ENCODE peak calls at places on chromosomes 12 and 14, in five cellular contexts. One of them, this sample, is unnamed.

GRCh38 chr12:22029991-22030390 is 16.0 kb upstream of the CMAS start:
- DNase-seq in mesenchymal stem cell: no peak
- DNase-seq in neuronal stem cell: no peak
- DNase-seq in IMR-90: no peak
- DNase-seq in mesendoderm: no peak
- DNase-seq in this sample: no peak

GRCh38 chr12:52200086-52200782 is 8.4 kb upstream of the KRT80 start:
- DNase-seq in mesenchymal stem cell: no peak
- DNase-seq in IMR-90: no peak
- DNase-seq in mesendoderm: peak
- DNase-seq in neuronal stem cell: no peak
- DNase-seq in this sample: no peak

GRCh38 chr14:94390372-94391086 is 2.1 kb upstream of the SERPINA1 start:
- DNase-seq in mesenchymal stem cell: no peak
- DNase-seq in mesendoderm: no peak
- DNase-seq in neuronal stem cell: no peak
- DNase-seq in IMR-90: no peak
- DNase-seq in this sample: no peak

GRCh38 chr14:105797546-105797945 is 271.2 kb downstream of the TMEM121 start:
- DNase-seq in mesenchymal stem cell: no peak
- DNase-seq in neuronal stem cell: no peak
- DNase-seq in mesendoderm: no peak
- DNase-seq in IMR-90: no peak
- DNase-seq in this sample: no peak

GRCh38 chr12:89353823-89354629 is 1.7 kb upstream of the DUSP6 start:
- DNase-seq in neuronal stem cell: peak
- DNase-seq in IMR-90: peak
- DNase-seq in mesendoderm: peak
- DNase-seq in mesenchymal stem cell: peak
- DNase-seq in this sample: peak

GRCh38 chr12:38919191-38919590 is 13.8 kb upstream of the CPNE8 start:
- DNase-seq in neuronal stem cell: no peak
- DNase-seq in mesenchymal stem cell: no peak
- DNase-seq in IMR-90: no peak
- DNase-seq in mesendoderm: no peak
- DNase-seq in this sample: no peak

GRCh38 chr14:89237923-89238529 is 179.0 kb downstream of the FOXN3 start:
- DNase-seq in neuronal stem cell: no peak
- DNase-seq in mesenchymal stem cell: no peak
- DNase-seq in mesendoderm: peak
- DNase-seq in IMR-90: peak
- DNase-seq in this sample: no peak

GRCh38 chr12:8698132-8698829 is 490 bp downstream of the RIMKLB start:
- DNase-seq in mesenchymal stem cell: peak
- DNase-seq in mesendoderm: peak
- DNase-seq in IMR-90: peak
- DNase-seq in neuronal stem cell: peak
- DNase-seq in this sample: no peak

GRCh38 chr12:68106160-68106559 is 53.4 kb downstream of the IFNG start:
- DNase-seq in mesendoderm: no peak
- DNase-seq in mesenchymal stem cell: peak
- DNase-seq in neuronal stem cell: no peak
- DNase-seq in IMR-90: no peak
- DNase-seq in this sample: no peak

GRCh38 chr14:104359301-104359968 is 220.1 kb upstream of the C14orf180 start:
- DNase-seq in mesenchymal stem cell: no peak
- DNase-seq in mesendoderm: no peak
- DNase-seq in neuronal stem cell: no peak
- DNase-seq in IMR-90: no peak
- DNase-seq in this sample: no peak

GRCh38 chr12:53427905-53428594 is 4.4 kb downstream of the AMHR2 start:
- DNase-seq in mesendoderm: no peak
- DNase-seq in mesenchymal stem cell: peak
- DNase-seq in IMR-90: peak
- DNase-seq in neuronal stem cell: no peak
- DNase-seq in this sample: no peak

GRCh38 chr14:89378119-89378518 is 38.9 kb downstream of the FOXN3 start:
- DNase-seq in mesenchymal stem cell: peak
- DNase-seq in mesendoderm: no peak
- DNase-seq in IMR-90: peak
- DNase-seq in neuronal stem cell: no peak
- DNase-seq in this sample: no peak

GRCh38 chr12:90085491-90086274 is 377.0 kb upstream of the ATP2B1 start:
- DNase-seq in mesenchymal stem cell: peak
- DNase-seq in neuronal stem cell: no peak
- DNase-seq in mesendoderm: no peak
- DNase-seq in IMR-90: peak
- DNase-seq in this sample: no peak

GRCh38 chr12:74337951-74338350 is 199.7 kb upstream of the ATXN7L3B start:
- DNase-seq in mesenchymal stem cell: peak
- DNase-seq in mesendoderm: no peak
- DNase-seq in neuronal stem cell: no peak
- DNase-seq in IMR-90: peak
- DNase-seq in this sample: no peak

GRCh38 chr12:31658743-31659086 is 773 bp upstream of the ETFBKMT start:
- DNase-seq in neuronal stem cell: no peak
- DNase-seq in mesendoderm: no peak
- DNase-seq in mesenchymal stem cell: no peak
- DNase-seq in IMR-90: no peak
- DNase-seq in this sample: no peak

GRCh38 chr14:101781240-101782061 is 19.9 kb downstream of the PPP2R5C start:
- DNase-seq in IMR-90: no peak
- DNase-seq in neuronal stem cell: no peak
- DNase-seq in mesendoderm: peak
- DNase-seq in mesenchymal stem cell: peak
- DNase-seq in this sample: peak

GRCh38 chr14:105141486-105142281 is 26.9 kb downstream of the JAG2 start:
- DNase-seq in neuronal stem cell: no peak
- DNase-seq in mesenchymal stem cell: no peak
- DNase-seq in mesendoderm: no peak
- DNase-seq in IMR-90: no peak
- DNase-seq in this sample: no peak

GRCh38 chr12:24769682-24770081 is 179.2 kb downstream of the BCAT1 start:
- DNase-seq in neuronal stem cell: no peak
- DNase-seq in mesendoderm: no peak
- DNase-seq in mesenchymal stem cell: no peak
- DNase-seq in IMR-90: no peak
- DNase-seq in this sample: no peak

GRCh38 chr12:59891180-59891579 is 295.4 kb downstream of the SLC16A7 start:
- DNase-seq in IMR-90: no peak
- DNase-seq in neuronal stem cell: no peak
- DNase-seq in mesenchymal stem cell: no peak
- DNase-seq in mesendoderm: no peak
- DNase-seq in this sample: no peak

GRCh38 chr12:91180577-91180976 is 2.0 kb downstream of the DCN start:
- DNase-seq in neuronal stem cell: no peak
- DNase-seq in IMR-90: peak
- DNase-seq in mesendoderm: no peak
- DNase-seq in mesenchymal stem cell: no peak
- DNase-seq in this sample: no peak

GRCh38 chr14:54769955-54770863 is 132.4 kb downstream of the GCH1 start:
- DNase-seq in IMR-90: no peak
- DNase-seq in mesendoderm: no peak
- DNase-seq in mesenchymal stem cell: no peak
- DNase-seq in neuronal stem cell: no peak
- DNase-seq in this sample: no peak

GRCh38 chr14:75383721-75384120 is 44.1 kb upstream of the JDP2 start:
- DNase-seq in neuronal stem cell: no peak
- DNase-seq in IMR-90: no peak
- DNase-seq in mesenchymal stem cell: no peak
- DNase-seq in mesendoderm: no peak
- DNase-seq in this sample: no peak

GRCh38 chr12:104454997-104455396 is 1.8 kb upstream of the CHST11 start:
- DNase-seq in mesenchymal stem cell: peak
- DNase-seq in mesendoderm: no peak
- DNase-seq in IMR-90: peak
- DNase-seq in neuronal stem cell: no peak
- DNase-seq in this sample: no peak

GRCh38 chr12:103877934-103878510 is 37.0 kb upstream of the NT5DC3 start:
- DNase-seq in neuronal stem cell: peak
- DNase-seq in mesendoderm: peak
- DNase-seq in IMR-90: peak
- DNase-seq in mesenchymal stem cell: peak
- DNase-seq in this sample: peak

GRCh38 chr14:100708349-100709217 is 18.1 kb upstream of the DLK1 start:
- DNase-seq in IMR-90: peak
- DNase-seq in neuronal stem cell: no peak
- DNase-seq in mesendoderm: peak
- DNase-seq in mesenchymal stem cell: peak
- DNase-seq in this sample: peak
- H3K4me3 ChIP-seq in IMR-90: no peak
- H3K4me3 ChIP-seq in neuronal stem cell: no peak
- H3K4me3 ChIP-seq in mesendoderm: no peak
- H3K4me3 ChIP-seq in mesenchymal stem cell: no peak
- H3K4me3 ChIP-seq in this sample: peak

GRCh38 chr12:93676408-93677194 is 574 bp upstream of the CRADD start:
- DNase-seq in IMR-90: no peak
- DNase-seq in mesendoderm: no peak
- DNase-seq in neuronal stem cell: peak
- DNase-seq in mesenchymal stem cell: no peak
- DNase-seq in this sample: no peak
- H3K18ac ChIP-seq in IMR-90: peak
- H3K18ac ChIP-seq in mesendoderm: no peak
- H3K18ac ChIP-seq in neuronal stem cell: no peak
- H3K18ac ChIP-seq in mesenchymal stem cell: peak
- H3K18ac ChIP-seq in this sample: no peak

GRCh38 chr14:32696325-32697101 is 242.2 kb upstream of the NPAS3 start:
- DNase-seq in neuronal stem cell: no peak
- DNase-seq in mesendoderm: no peak
- DNase-seq in IMR-90: no peak
- DNase-seq in mesenchymal stem cell: no peak
- DNase-seq in this sample: no peak
- H3K4me3 ChIP-seq in neuronal stem cell: no peak
- H3K4me3 ChIP-seq in mesendoderm: no peak
- H3K4me3 ChIP-seq in IMR-90: no peak
- H3K4me3 ChIP-seq in mesenchymal stem cell: no peak
- H3K4me3 ChIP-seq in this sample: no peak

DNA sequence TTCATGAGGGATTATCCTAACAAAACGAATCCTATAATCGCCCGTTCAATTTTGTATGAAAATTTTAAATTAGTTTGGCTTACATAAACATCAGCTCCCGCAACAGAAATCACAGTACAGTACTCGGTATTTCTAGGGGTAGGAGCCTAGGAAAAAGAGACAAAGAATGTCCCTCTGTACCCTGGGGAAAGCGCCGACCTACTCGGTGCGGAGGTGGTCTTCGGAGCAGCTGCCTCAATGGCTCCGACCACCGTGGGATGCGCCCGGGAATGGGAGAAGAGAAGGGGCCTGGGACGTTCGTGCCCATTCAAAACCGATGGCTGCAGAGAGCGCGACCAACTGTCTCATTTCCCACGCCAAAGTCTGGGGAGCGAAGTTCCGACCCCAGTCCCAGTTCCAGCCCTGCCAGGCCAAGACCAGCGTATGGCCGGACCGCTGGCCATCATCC is 627 bp downstream of the GNPNAT1 start:
- DNase-seq in IMR-90: no peak
- DNase-seq in mesendoderm: no peak
- DNase-seq in neuronal stem cell: no peak
- DNase-seq in mesenchymal stem cell: no peak
- DNase-seq in this sample: no peak
- H3K18ac ChIP-seq in IMR-90: peak
- H3K18ac ChIP-seq in mesendoderm: peak
- H3K18ac ChIP-seq in neuronal stem cell: peak
- H3K18ac ChIP-seq in mesenchymal stem cell: peak
- H3K18ac ChIP-seq in this sample: peak

This sample was measured in H1.